ENCODE peak calls at places on chromosomes 13 and 19, in eight cellular contexts. O is Caco-2, N is left ventricle myocardium inferior, B is neural progenitor cell, X is mucosa of descending colon, S is mammary epithelial cell, H is kidney epithelial cell, F is fibroblast of pulmonary artery. E is an unnamed sample.

GRCh38 chr19:37074111-37074510 is 4.1 kb upstream of the ZNF420 start:
- DNase-seq in O (no peak), N (no peak), B (no peak), X (no peak), S (no peak), H (no peak), F (no peak), E (no peak)

GRCh38 chr19:1602091-1602707 is 3.1 kb downstream of the UQCR11 start:
- DNase-seq in O (no peak), N (no peak), B (no peak), X (no peak), S (no peak), H (no peak), F (no peak), E (no peak)

GRCh38 chr13:51587372-51587771 is 3.1 kb downstream of the WDFY2 start:
- DNase-seq in O (no peak), N (no peak), B (no peak), X (no peak), S (no peak), H (no peak), F (no peak), E (no peak)

GRCh38 chr19:956747-957451 is 27.2 kb upstream of the WDR18 start:
- DNase-seq in O (peak; percentile 91), N (no peak), B (peak; percentile 91), X (no peak), S (no peak), H (no peak), F (no peak), E (no peak)

GRCh38 chr19:47296036-47296435 is 13.6 kb upstream of the C5AR1 start:
- DNase-seq in O (peak; percentile 92), N (no peak), B (peak; percentile 95), X (no peak), S (peak; percentile 63), H (no peak), F (peak; percentile 82), E (peak; percentile 70)

GRCh38 chr13:112545866-112546265 is 42.1 kb downstream of the TUBGCP3 start:
- DNase-seq in O (no peak), N (no peak), B (no peak), X (no peak), S (peak; percentile 34), H (peak; percentile 41), F (peak; percentile 79), E (peak; percentile 79)

GRCh38 chr13:113995051-113995601 is 21.2 kb upstream of the C13orf46 start:
- DNase-seq in O (no peak), N (no peak), B (no peak), X (peak; percentile 34), S (no peak), H (no peak), F (no peak), E (no peak)

GRCh38 chr13:44417446-44417845 is 43.8 kb downstream of the SERP2 start:
- DNase-seq in O (no peak), N (no peak), B (no peak), X (no peak), S (no peak), H (no peak), F (no peak), E (no peak)

GRCh38 chr13:24746618-24747247 is 17.2 kb upstream of the RNF17 start:
- DNase-seq in O (no peak), N (no peak), B (peak; percentile 71), X (no peak), S (peak; percentile 40), H (no peak), F (no peak), E (no peak)

GRCh38 chr19:9061879-9062278 is 25.0 kb upstream of the OR1M1 start:
- DNase-seq in O (no peak), N (no peak), B (no peak), X (no peak), S (no peak), H (no peak), F (no peak), E (no peak)

GRCh38 chr13:75762066-75762937 is 126.2 kb downstream of the LMO7 start:
- DNase-seq in O (peak; percentile 31), N (no peak), B (no peak), X (no peak), S (peak; percentile 96), H (peak; percentile 29), F (no peak), E (no peak)

GRCh38 chr13:114339779-114340534 is 25.7 kb downstream of the CHAMP1 start:
- DNase-seq in O (peak; percentile 32), N (peak; percentile 18), B (no peak), X (no peak), S (peak; percentile 33), H (no peak), F (peak; percentile 54), E (no peak)

GRCh38 chr13:99357149-99357596 is 50.0 kb upstream of the GPR183 start:
- DNase-seq in O (no peak), N (no peak), B (no peak), X (no peak), S (no peak), H (no peak), F (peak; percentile 85), E (peak; percentile 91)

GRCh38 chr19:2631213-2631821 is 71.2 kb downstream of the GNG7 start:
- DNase-seq in O (no peak), N (no peak), B (no peak), X (no peak), S (no peak), H (no peak), F (peak; percentile 42), E (no peak)

GRCh38 chr13:80010286-80010831 is 330.6 kb downstream of the SPRY2 start:
- DNase-seq in O (no peak), N (no peak), B (no peak), X (no peak), S (no peak), H (no peak), F (no peak), E (no peak)

GRCh38 chr13:44153536-44153935 is 220.1 kb upstream of the SERP2 start:
- DNase-seq in O (no peak), N (no peak), B (no peak), X (no peak), S (no peak), H (no peak), F (no peak), E (no peak)

GRCh38 chr19:13069415-13070369 is 33.0 kb downstream of the LYL1 start:
- DNase-seq in O (peak; percentile 34), N (no peak), B (no peak), X (no peak), S (no peak), H (no peak), F (no peak), E (no peak)

GRCh38 chr19:41612483-41612882 is 14.4 kb downstream of the CEACAM4 start:
- DNase-seq in O (no peak), N (no peak), B (no peak), X (no peak), S (no peak), H (no peak), F (no peak), E (no peak)

GRCh38 chr19:1449467-1450442 is at the start of gene APC2:
- DNase-seq in O (no peak), N (no peak), B (peak; percentile 95), X (no peak), S (no peak), H (no peak), F (no peak), E (no peak)

GRCh38 chr19:34989248-34989797 is 10.8 kb upstream of the GRAMD1A start:
- DNase-seq in O (no peak), N (no peak), B (no peak), X (no peak), S (no peak), H (no peak), F (no peak), E (no peak)

GRCh38 chr19:19485161-19485997 is 30.0 kb downstream of the TSSK6 start:
- DNase-seq in O (no peak), N (peak; percentile 45), B (no peak), X (peak; percentile 52), S (no peak), H (no peak), F (peak; percentile 48), E (peak; percentile 11)

GRCh38 chr13:41942462-41943094 is 18.3 kb downstream of the VWA8 start:
- DNase-seq in O (peak; percentile 50), N (no peak), B (peak; percentile 72), X (no peak), S (peak; percentile 34), H (no peak), F (peak; percentile 60), E (peak; percentile 63)

GRCh38 chr13:38372818-38373217 is 23.2 kb downstream of the UFM1 start:
- DNase-seq in O (peak; percentile 48), N (no peak), B (no peak), X (no peak), S (no peak), H (no peak), F (no peak), E (no peak)

GRCh38 chr13:33761744-33762143 is 56.2 kb upstream of the RFC3 start:
- DNase-seq in O (peak; percentile 21), N (no peak), B (peak; percentile 26), X (no peak), S (peak; percentile 12), H (no peak), F (no peak), E (peak; percentile 11)
- TF ChIP-seq CTCF in O (no peak), N (peak; percentile 24), B (peak; percentile 21), X (no peak), S (no peak), H (peak; percentile 15), F (peak; percentile 4), E (peak; percentile 43)

GRCh38 chr13:66940113-66940512 is 290.0 kb downstream of the PCDH9 start:
- DNase-seq in O (no peak), N (no peak), B (no peak), X (no peak), S (peak; percentile 64), H (no peak), F (no peak), E (no peak)
- H3K4me3 ChIP-seq in O (no peak overlapping the region), N (no peak overlapping the region), B (no peak overlapping the region), X (no peak overlapping the region), S (no peak overlapping the region), H (no peak overlapping the region), F (no peak overlapping the region), E (no peak overlapping the region)

GRCh38 chr19:51660975-51661600 is 14.5 kb upstream of the SIGLEC14 start:
- DNase-seq in O (peak; percentile 79), N (peak; percentile 25), B (peak; percentile 93), X (peak; percentile 57), S (peak; percentile 55), H (peak; percentile 12), F (peak; percentile 88), E (peak; percentile 77)
- TF ChIP-seq CTCF in O (peak; percentile 73), N (peak; percentile 60), B (peak; percentile 74), X (no peak), S (peak; percentile 67), H (peak; percentile 71), F (peak; percentile 76), E (peak; percentile 82)

DNA sequence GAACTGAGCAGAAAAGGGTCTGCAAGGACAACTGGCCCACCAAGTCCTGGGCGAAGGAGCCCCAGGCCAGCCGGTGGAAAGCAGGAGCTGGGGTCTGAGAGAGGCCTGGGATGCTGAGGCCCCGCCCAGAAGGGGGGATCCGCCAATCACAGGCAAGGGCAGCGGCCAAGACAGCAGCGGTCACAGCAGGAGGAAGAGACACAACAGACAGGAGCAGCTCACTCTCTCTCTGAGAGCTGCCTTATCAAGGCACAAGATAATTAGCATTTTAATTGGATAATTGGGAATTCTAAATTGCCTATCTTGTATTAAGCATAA is 46.2 kb downstream of the CEBPG start:
- DNase-seq in O (no peak), N (no peak), B (peak; percentile 88), X (peak; percentile 24), S (no peak), H (no peak), F (no peak), E (no peak)
- H3K4me3 ChIP-seq in O (no peak overlapping the region), N (no peak overlapping the region), B (no peak overlapping the region), X (no peak overlapping the region), S (no peak overlapping the region), H (no peak overlapping the region), F (no peak overlapping the region), E (no peak overlapping the region)

GRCh38 chr13:50123862-50124535 is 108.8 kb downstream of the KCNRG start:
- DNase-seq in O (peak; percentile 95), N (no peak), B (peak; percentile 81), X (peak; percentile 84), S (peak; percentile 92), H (peak; percentile 79), F (peak; percentile 97), E (peak; percentile 91)
- TF ChIP-seq CTCF in O (no peak), N (peak; percentile 7), B (no peak), X (no peak), S (no peak), H (no peak), F (no peak), E (no peak)

E was measured in brain microvascular endothelial cell.